ENCODE peak calls at places on chromosomes 13 and 19, in four cellular contexts. N is HEK293T, V is GM12878, X is HepG2. H is an unnamed sample.

GRCh38 chr13:50892162-50892944 is 17.2 kb upstream of the RNASEH2B start:
- DNase-seq in V (no peak), X (no peak), N (no peak), H (no peak)

GRCh38 chr19:5293607-5294089 is 47.0 kb downstream of the PTPRS start:
- DNase-seq in V (no peak), X (no peak), N (peak; percentile 60), H (peak; percentile 48)

GRCh38 chr19:53908106-53908932 is 759 bp upstream of the CACNG7 start:
- DNase-seq in X (no peak), N (peak; percentile 75), V (no peak), H (peak; percentile 57)

GRCh38 chr13:28355046-28355821 is 139.7 kb downstream of the FLT1 start:
- DNase-seq in V (no peak), N (no peak), X (no peak), H (no peak)

GRCh38 chr13:38630780-38631179 is 56.1 kb upstream of the FREM2 start:
- DNase-seq in N (no peak), X (no peak), V (no peak), H (no peak)

GRCh38 chr19:650121-650520 is 10.4 kb downstream of the FGF22 start:
- DNase-seq in X (no peak), N (no peak), V (no peak), H (no peak)

GRCh38 chr19:52224211-52224610 is 34.4 kb downstream of the PPP2R1A start:
- DNase-seq in X (no peak), N (no peak), V (no peak), H (no peak)

GRCh38 chr13:49958321-49958720 is 22.2 kb upstream of the SPRYD7 start:
- DNase-seq in X (no peak), N (no peak), V (no peak), H (no peak)

GRCh38 chr13:48994731-48995130 is 19.0 kb downstream of the FNDC3A start:
- DNase-seq in N (no peak), V (no peak), X (peak; percentile 4), H (no peak)

GRCh38 chr13:109781384-109782065 is 4.9 kb downstream of the IRS2 start:
- DNase-seq in N (no peak), V (no peak), X (no peak), H (no peak)

GRCh38 chr13:42532561-42533335 is 41.2 kb upstream of the TNFSF11 start:
- DNase-seq in N (no peak), X (no peak), V (peak; percentile 70), H (no peak)

GRCh38 chr13:46321494-46322225 is 65.4 kb downstream of the RUBCNL start:
- DNase-seq in V (peak; percentile 24), X (peak; percentile 18), N (peak; percentile 72), H (peak; percentile 68)

GRCh38 chr19:13986348-13986904 is 19.7 kb downstream of the RFX1 start:
- DNase-seq in V (peak; percentile 93), X (no peak), N (no peak), H (no peak)

GRCh38 chr19:19633711-19634515 is 5.9 kb upstream of the LPAR2 start:
- DNase-seq in X (no peak), V (no peak), N (no peak), H (peak; percentile 14)

GRCh38 chr19:42252365-42253244 is 2.3 kb downstream of the ERF start:
- DNase-seq in X (no peak), N (no peak), V (no peak), H (peak; percentile 57)

GRCh38 chr19:38183227-38183914 is 40.7 kb downstream of the DPF1 start:
- DNase-seq in V (no peak), N (no peak), X (no peak), H (peak; percentile 87)

GRCh38 chr13:21823416-21823815 is 152.5 kb downstream of the FGF9 start:
- DNase-seq in N (no peak), X (no peak), V (no peak), H (no peak)

GRCh38 chr13:68850160-68850559 is 1257.5 kb upstream of the ATXN8OS start:
- DNase-seq in V (no peak), X (no peak), N (no peak), H (no peak)

GRCh38 chr19:31979362-31979761 is 366.0 kb upstream of the ZNF507 start:
- DNase-seq in V (no peak), N (no peak), X (no peak), H (no peak)

GRCh38 chr19:46373573-46374359 is 26.9 kb downstream of the PPP5C start:
- DNase-seq in N (no peak), X (no peak), V (no peak), H (no peak)
- TF ChIP-seq TARDBP in N (no peak), X (no peak), V (no peak), H (no peak)

GRCh38 chr13:97310809-97311436 is 88.8 kb downstream of the MBNL2 start:
- DNase-seq in N (no peak), V (no peak), X (no peak), H (no peak)
- TF ChIP-seq TARDBP in N (no peak), V (no peak), X (no peak), H (no peak)

DNA sequence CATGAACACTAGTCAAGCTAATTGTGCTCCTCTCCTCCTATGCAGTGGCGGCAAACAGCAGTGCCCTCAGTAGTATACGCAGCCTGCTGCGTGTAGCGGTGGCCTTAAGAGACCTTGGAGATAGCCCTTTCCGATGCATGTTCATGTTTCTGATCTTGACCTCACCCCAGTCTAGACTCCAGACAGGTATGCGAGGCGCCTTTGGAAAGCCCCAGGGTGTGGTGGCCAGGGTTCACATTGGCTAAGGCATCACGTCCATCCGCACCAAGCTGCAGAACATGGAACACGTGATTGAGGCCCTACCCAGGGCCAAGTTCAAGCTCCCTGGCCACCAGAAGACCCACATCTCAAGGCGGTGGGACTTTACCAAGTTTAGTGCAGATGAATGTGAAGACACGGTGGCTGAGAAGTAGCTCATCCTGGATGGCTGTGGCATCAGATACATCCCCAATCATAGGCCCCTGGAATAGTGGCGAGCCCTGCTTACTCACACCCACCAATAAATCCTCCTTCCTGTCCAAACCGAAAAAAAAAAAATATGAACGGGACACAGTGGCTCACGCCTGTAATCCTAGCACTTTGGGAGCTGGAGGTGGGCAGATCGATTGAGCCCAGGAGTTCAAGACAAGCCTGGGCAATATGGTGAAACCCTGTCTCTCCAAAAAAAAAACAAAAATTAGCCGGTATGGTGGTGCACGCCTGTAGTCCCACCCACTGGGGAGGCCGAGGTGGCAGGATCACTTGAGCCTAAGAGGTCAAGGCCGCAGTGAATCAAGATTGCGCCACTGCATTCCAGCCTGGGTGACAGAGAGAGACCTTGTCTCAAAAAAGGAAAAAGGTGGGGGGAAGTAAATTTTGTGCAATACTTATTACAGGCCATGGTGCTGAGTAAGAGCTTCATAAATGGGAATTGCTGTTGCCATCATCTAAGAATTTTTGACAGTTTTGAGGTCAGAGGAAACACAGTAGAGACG is 12.4 kb upstream of the CBLC start:
- DNase-seq in V (no peak), X (peak; percentile 91), N (no peak), H (no peak)
- TF ChIP-seq TARDBP in V (no peak), X (peak; percentile 63), N (no peak), H (no peak)

GRCh38 chr13:97108535-97108910 is 113.6 kb upstream of the MBNL2 start:
- DNase-seq in V (no peak), N (no peak), X (no peak), H (peak; percentile 39)
- TF ChIP-seq TARDBP in V (no peak), N (no peak), X (no peak), H (no peak)

GRCh38 chr19:7069904-7070226 is 362 bp downstream of the ZNF557 start:
- DNase-seq in N (no peak), X (no peak), V (no peak), H (no peak)

GRCh38 chr19:7068599-7068998 is 904 bp upstream of the ZNF557 start:
- DNase-seq in V (no peak), N (no peak), X (no peak), H (no peak)

GRCh38 chr19:7069042-7069903 is at the start of gene ZNF557:
- DNase-seq in N (peak; percentile 93), V (peak; percentile 88), X (peak; percentile 88), H (peak; percentile 95)

GRCh38 chr19:7063764-7064418 is 5.4 kb upstream of the MBD3L3 start:
- DNase-seq in X (no peak), N (no peak), V (no peak), H (no peak)

DNA sequence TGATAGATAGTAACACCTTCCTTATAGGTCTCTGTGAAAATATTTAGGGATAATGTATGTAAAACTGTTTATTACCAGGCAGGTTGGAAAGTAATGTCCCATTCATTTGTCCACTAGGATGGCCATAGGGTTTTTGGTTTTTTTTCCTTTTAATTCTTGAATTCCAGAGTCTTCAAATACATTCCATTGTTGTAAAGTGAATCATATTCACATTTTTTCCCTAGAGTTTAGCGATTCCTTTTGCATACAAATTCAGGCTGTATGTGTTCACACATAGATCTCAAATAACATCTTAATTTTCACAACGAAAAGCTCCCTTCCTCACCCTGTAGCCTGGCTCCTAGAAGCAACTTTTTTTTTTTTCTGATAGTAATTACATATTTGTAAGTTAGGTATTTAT is 1.8 kb upstream of the ZNF557 start:
- DNase-seq in N (no peak), X (no peak), V (no peak), H (no peak)
- TF ChIP-seq TARDBP in N (no peak), X (no peak), V (no peak), H (no peak)

GRCh38 chr19:3516675-3517207 is 10.6 kb downstream of the FZR1 start:
- DNase-seq in X (no peak), V (peak; percentile 17), N (no peak), H (no peak)
- TF ChIP-seq TARDBP in X (no peak), V (no peak), N (no peak), H (no peak)

GRCh38 chr19:16383584-16384161 is 59.0 kb downstream of the KLF2 start:
- DNase-seq in N (no peak), X (no peak), V (no peak), H (no peak)

GRCh38 chr19:16384688-16385087 is 60.1 kb downstream of the KLF2 start:
- DNase-seq in V (no peak), N (no peak), X (no peak), H (no peak)

GRCh38 chr19:16381756-16382401 is 57.3 kb downstream of the KLF2 start:
- DNase-seq in X (no peak), N (no peak), V (no peak), H (no peak)

GRCh38 chr19:16380943-16381755 is 56.5 kb downstream of the KLF2 start:
- DNase-seq in N (no peak), X (no peak), V (no peak), H (no peak)

GRCh38 chr19:16382775-16383543 is 58.3 kb downstream of the KLF2 start:
- DNase-seq in X (peak; percentile 36), N (peak; percentile 80), V (no peak), H (peak; percentile 77)
- TF ChIP-seq TARDBP in X (no peak), N (no peak), V (no peak), H (no peak)

DNA sequence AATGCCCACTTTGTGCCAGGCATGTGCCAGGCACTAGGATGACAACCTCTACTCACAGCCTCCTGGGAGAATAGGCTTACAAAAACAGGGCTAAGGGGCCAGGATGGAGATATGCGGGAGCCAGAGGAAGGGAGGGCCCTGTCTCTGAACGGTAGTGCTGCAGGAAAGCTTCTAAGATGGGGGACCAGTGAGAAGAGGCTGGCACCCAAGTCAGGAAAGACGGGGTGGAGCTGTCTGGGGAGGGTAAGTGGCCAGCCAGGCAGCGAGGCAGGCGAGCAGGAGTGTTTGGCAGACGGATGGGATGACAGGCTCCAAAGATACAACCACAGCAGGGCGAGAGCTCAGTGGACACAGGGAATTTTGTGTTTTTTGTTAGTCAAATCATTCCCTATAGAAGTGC is 44.7 kb upstream of the GPI start:
- DNase-seq in N (no peak), X (no peak), V (no peak), H (no peak)
- TF ChIP-seq TARDBP in N (no peak), X (no peak), V (no peak), H (no peak)